ENCODE peak calls at places on chromosomes 3 and 15, in six cellular contexts. X is stomach; U is CD8-positive, alpha-beta T cell; S is psoas muscle; V is tibial nerve; K is heart right ventricle. N is an unnamed sample.

GRCh38 chr15:32651229-32651837 is 9.8 kb downstream of the SCG5 start:
- DNase-seq in V (no peak), X (peak), S (peak), K (no peak), U (peak), N (peak)

GRCh38 chr3:52830535-52831258 is at the start of gene ITIH4:
- DNase-seq in K (no peak), V (no peak), X (no peak), S (no peak), U (no peak), N (no peak)

GRCh38 chr15:33565099-33565498 is 254.3 kb downstream of the RYR3 start:
- DNase-seq in X (no peak), V (no peak), S (no peak), U (no peak), K (no peak), N (no peak)

GRCh38 chr3:194280777-194281176 is 70.4 kb downstream of the CPN2 start:
- DNase-seq in V (no peak), X (no peak), K (no peak), U (no peak), S (peak), N (no peak)

GRCh38 chr3:78177780-78178179 is 1137.9 kb downstream of the ROBO2 start:
- DNase-seq in S (no peak), U (no peak), X (no peak), V (no peak), K (no peak), N (no peak)

GRCh38 chr15:51992953-51993352 is 21.4 kb upstream of the LEO1 start:
- DNase-seq in K (no peak), V (no peak), S (no peak), X (no peak), U (no peak), N (no peak)

GRCh38 chr15:82531496-82532382 is 8.5 kb downstream of the RPS17 start:
- DNase-seq in X (no peak), U (no peak), V (no peak), K (no peak), S (no peak), N (no peak)

GRCh38 chr15:23797747-23798157 is 110.6 kb upstream of the NDN start:
- DNase-seq in U (no peak), V (no peak), K (no peak), S (no peak), X (no peak), N (no peak)

DNA sequence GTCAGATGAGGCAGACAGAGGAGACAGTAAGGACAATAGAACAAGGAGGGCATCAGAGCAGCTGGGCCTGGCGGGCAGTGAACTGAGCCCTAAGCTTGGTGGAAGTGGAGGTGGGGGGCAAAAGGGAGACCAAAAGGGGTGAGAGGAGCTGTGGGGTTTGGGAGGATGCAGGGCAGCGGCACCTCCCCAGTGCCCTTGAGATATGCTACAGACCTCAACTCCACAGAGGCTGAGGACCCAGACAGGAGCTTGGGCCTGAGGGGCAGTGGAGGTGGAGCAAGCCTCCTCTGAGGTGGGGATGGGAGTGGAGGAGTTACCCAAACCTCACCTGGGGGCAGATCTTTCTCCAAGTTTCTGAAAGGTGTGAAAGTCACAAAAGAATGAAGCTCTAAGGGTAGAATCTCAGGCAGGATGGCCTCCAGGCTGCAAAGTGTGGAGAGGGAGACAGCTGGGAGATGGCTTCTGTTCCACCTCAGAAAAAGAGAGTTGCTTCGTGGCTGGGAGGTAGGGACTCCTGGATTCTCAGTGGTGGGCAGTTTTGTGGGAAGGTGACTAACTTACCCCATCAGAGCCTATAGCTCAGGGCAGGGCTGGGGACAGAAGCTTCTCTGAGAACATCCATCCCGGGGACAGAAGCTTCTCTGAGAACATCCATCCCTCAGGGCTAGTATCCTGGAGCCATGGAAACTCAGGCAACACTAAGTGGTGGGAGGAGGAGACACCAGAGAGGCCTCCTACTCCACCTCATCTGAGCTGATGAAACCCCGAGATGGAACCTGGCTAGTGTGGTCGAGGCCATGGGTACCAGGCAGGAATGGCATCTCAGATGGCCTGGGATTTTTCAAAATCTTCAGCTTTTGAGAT is 2.3 kb upstream of the CLK3 start:
- DNase-seq in V (no peak), S (no peak), U (no peak), X (no peak), K (peak), N (no peak)
- H3K4me3 ChIP-seq in V (no peak), S (no peak), U (no peak), X (no peak), K (no peak), N (no peak)

DNA sequence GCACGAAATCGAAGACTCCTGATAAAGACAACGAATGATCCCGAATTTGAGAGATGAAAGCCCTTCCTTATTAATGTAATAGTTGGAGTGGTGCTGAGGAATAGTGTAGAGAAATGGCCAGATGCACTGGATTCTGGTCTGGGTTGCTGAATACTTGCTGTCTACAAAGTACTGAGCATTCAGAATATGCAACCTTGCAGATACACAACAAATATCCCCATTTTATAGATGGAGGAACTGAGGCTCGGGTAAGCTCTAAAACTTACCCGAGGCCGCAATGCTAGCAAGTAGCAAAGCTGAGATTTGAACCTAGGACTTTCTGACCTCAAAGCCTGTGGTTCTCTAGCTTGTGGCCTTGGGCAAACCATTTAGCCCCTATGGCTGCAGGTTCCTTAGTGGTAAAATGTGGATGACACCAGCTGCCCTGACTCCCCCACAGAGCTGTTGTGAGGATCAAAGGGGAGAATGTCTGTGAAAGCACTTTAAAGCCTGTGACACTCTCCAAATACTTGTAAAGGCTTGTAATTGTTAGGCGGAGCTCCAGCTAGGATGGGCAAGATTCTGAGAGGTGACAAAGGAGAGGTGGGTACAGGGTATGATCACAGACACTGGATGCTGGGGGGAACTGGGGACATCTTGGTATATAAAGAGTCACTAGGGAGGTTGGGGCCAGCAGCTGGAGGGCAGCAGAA is 39.8 kb downstream of the FOXB1 start:
- DNase-seq in S (no peak), U (no peak), X (no peak), V (no peak), K (no peak), N (no peak)
- H3K27ac ChIP-seq in S (no peak), U (no peak), X (no peak), V (no peak), K (no peak), N (no peak)

GRCh38 chr3:16174389-16174788 is at the start of gene GALNT15:
- DNase-seq in S (peak), K (peak), U (no peak), X (peak), V (peak), N (peak)
- H3K4me3 ChIP-seq in S (peak), K (peak), U (no peak), X (peak), V (peak), N (peak)

DNA sequence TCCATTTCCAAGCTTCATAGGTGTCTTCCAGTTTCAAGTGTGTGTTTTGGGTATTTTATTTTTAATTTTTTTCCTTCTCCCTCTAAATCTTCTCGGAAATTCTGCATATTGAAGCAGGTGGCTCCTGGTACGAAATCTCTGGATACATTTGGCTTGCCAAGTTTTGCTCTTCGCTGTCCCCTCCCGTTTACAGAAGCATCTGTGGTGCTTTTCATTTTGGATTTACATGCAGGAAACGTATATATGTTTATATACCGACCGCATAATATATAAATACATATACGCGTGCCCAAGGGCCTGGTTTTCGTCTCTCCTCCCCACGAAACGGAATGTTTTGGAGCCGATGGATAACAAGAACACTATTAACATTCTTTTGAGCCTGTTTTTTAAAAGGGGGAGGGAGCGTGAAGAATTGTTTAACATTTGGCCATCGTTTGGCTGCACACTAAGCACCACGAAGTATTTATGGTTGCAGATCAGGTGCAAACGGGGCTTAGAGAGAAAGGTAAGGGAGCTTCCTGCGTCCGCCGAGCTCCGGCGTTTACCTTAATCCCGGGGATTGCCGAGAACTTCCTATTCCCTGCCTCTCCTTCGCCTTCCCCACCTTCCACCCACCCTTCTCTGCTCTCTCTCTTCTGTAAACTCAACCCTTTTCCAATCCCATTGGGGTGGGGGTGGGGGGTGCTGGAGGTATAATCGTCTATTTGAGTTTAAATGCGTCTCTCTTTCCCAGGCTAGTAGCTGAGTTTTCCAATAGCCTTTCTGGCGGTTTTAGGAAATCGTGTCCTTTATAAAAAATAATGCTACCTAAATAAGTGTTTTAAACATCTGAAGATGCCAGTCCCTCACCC is 1.1 kb upstream of the NLGN1 start:
- DNase-seq in V (peak), X (no peak), K (no peak), S (no peak), U (no peak), N (no peak)
- H3K27ac ChIP-seq in V (peak), X (peak), K (peak), S (no peak), U (no peak), N (no peak)

DNA sequence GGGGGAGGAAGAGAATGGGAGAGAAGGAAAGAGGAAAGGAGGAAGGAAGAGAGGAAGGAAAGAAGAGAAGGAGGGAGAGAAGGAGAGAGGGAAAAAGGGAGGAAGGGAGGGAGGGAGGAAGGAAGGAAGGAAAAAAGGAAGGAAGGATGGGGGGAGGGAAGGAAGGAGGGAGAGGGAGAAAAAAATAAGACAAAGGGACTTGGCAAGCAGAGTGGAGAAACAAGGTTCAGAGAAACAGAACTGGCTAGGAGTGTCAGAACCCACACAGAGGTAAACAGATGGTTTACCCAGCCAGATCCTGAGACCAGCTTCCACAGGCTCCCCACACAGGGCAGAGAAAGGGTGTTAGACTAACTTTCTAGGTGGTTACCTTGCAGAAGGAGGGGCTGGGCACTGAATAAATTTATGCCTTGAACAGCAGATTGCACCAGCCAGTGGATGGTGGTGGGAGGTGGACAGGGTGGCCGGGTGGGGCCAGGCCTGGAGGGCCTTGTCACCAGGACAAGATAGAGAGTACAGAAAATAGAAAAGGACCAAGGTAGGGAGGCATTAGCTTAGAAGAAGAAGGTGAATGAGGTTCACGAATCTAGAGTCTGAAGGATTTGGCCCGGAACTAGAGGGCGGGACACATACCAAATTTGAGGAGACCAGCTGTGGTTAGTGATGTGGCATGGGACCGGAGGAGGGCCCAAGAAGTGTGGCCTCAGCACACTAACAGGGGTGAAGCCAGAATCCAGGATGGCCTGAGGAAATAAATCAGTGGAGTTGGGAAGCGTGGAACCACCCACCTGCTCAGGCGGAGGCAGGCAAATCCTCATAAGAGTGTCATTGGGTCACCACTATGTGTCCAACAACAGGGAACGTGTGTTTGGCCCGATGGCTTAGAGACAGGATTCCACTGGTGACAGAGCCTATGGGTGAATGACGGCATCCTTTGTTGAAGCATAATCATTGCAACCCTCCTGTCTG is 1.3 kb upstream of the TM4SF1 start:
- DNase-seq in V (no peak), U (no peak), S (no peak), K (no peak), X (no peak), N (no peak)
- H3K4me3 ChIP-seq in V (no peak), U (no peak), S (no peak), K (no peak), X (no peak), N (no peak)

DNA sequence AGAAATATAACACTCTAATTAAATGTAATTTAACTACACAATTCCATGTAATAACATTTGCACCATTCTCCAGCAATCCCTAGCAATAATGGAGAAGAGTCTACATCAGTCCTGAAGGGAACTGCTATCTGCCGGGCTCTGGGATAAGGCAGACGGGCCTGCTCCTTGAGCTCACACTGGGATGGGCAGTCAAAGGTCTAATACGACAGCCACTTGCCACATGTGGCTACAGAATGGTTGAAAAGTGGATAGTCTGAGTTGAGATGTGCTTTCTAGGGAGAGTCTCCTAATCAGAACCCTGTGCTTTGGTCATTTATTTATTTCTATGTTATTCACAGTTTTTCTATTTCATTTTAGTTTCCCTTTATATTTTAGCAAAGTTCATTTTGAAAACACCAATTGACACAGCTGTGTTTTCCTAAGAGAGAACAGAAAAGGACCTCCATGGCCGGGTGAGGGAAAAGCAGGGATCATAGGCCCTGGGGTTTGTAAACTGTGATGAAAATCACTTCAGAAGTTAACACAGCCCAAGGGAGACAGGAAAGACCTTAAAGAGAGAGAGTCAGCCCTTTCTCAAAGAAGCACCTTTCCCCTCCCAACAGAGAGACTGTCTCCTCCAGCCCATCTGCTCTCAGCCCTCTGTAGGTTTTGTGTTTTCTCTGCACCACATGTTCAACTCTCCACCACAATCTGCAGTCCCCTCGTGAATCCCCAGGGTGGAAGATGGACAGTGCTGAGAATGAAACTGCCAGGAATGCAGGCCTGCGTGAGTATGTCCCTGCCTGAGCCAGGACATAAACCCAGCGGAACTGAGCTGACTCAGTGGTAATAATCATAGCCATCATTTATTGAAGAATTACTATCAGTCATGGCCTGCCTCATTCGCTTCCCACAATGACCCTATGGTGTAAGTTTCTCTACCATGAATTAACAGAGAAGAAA is 11.6 kb downstream of the FSIP1 start:
- DNase-seq in K (no peak), X (no peak), V (no peak), S (peak), U (no peak), N (no peak)
- H3K27ac ChIP-seq in K (peak), X (peak), V (peak), S (peak), U (no peak), N (peak)

GRCh38 chr15:83850015-83850414 is 196.1 kb downstream of the ADAMTSL3 start:
- DNase-seq in X (no peak), V (no peak), K (no peak), U (no peak), S (no peak), N (no peak)
- H3K4me3 ChIP-seq in X (no peak), V (no peak), K (no peak), U (no peak), S (no peak), N (no peak)

DNA sequence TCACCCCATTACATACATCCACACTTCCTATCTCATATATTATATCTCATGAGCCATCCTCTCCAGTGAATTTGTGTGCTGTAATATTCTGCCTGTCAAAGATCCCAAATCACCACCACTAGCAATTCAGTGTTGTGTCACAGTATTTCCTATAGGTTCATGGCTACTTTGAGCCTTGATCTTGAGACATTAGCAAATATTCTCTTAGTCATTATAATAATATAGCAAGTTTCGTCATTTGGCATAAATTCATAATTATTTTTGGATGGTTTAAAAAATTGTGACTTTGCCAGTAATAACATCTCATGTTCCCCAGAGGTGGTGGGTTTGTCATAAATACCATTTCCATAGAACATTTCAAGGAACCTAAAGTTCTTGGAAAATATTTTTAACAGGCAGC is 47.7 kb downstream of the CMSS1 start:
- DNase-seq in S (no peak), U (no peak), X (no peak), V (no peak), K (no peak), N (no peak)
- H3K27ac ChIP-seq in S (peak), U (no peak), X (no peak), V (no peak), K (no peak), N (no peak)

GRCh38 chr3:172139528-172140276 is 100.3 kb downstream of the FNDC3B start:
- DNase-seq in V (no peak), X (no peak), U (no peak), K (no peak), S (no peak), N (no peak)
- H3K4me3 ChIP-seq in V (no peak), X (no peak), U (no peak), K (no peak), S (no peak), N (no peak)

GRCh38 chr15:85620321-85621044 is 174.2 kb downstream of the KLHL25 start:
- DNase-seq in V (peak), X (no peak), S (no peak), K (no peak), U (no peak), N (no peak)
- H3K27ac ChIP-seq in V (peak), X (peak), S (peak), K (peak), U (no peak), N (peak)

N was measured in Peyer's patch.